ENCODE peak calls at places on chromosomes 2 and 18, in four cellular contexts. Z is breast epithelium, K is left ventricle myocardium inferior, H is cardiac fibroblast. M is an unnamed sample.

GRCh38 chr2:18584608-18584954 is 4.8 kb downstream of the NT5C1B start:
- DNase-seq in Z (no peak), K (no peak), H (no peak), M (no peak)

GRCh38 chr2:131010566-131010965 is 82.7 kb downstream of the FAM168B start:
- DNase-seq in Z (no peak), K (no peak), H (no peak), M (no peak)

GRCh38 chr2:237742191-237742590 is 56.4 kb upstream of the RBM44 start:
- DNase-seq in Z (no peak), K (no peak), H (no peak), M (no peak)

GRCh38 chr18:30675905-30676620 is 366.5 kb downstream of the DSC3 start:
- DNase-seq in Z (no peak), K (no peak), H (no peak), M (no peak)

GRCh38 chr2:30823452-30823851 is 16.2 kb upstream of the CAPN13 start:
- DNase-seq in Z (no peak), K (no peak), H (no peak), M (peak)

GRCh38 chr2:46309052-46309953 is 12.1 kb downstream of the EPAS1 start:
- DNase-seq in Z (no peak), K (no peak), H (peak), M (no peak)

GRCh38 chr2:119751706-119752105 is 8.0 kb upstream of the PTPN4 start:
- DNase-seq in Z (no peak), K (no peak), H (no peak), M (no peak)

GRCh38 chr18:49399003-49399402 is 61.4 kb downstream of the DYM start:
- DNase-seq in Z (no peak), K (no peak), H (peak), M (no peak)

GRCh38 chr18:76922107-76922506 is 99.8 kb downstream of the ZNF236 start:
- DNase-seq in Z (no peak), K (no peak), H (peak), M (peak)

GRCh38 chr18:76589309-76589708 is 94.3 kb upstream of the ZNF516 start:
- DNase-seq in Z (no peak), K (no peak), H (no peak), M (no peak)

GRCh38 chr18:80249217-80250093 is 2.1 kb upstream of the PARD6G start:
- DNase-seq in Z (no peak), K (no peak), H (no peak), M (no peak)

GRCh38 chr2:145760781-145761649 is 1241.1 kb upstream of the ZEB2 start:
- DNase-seq in Z (no peak), K (no peak), H (peak), M (no peak)

GRCh38 chr2:134728163-134728562 is 9.4 kb upstream of the TMEM163 start:
- DNase-seq in Z (no peak), K (no peak), H (no peak), M (no peak)

GRCh38 chr2:75053484-75054112 is 95.2 kb downstream of the POLE4 start:
- DNase-seq in Z (no peak), K (no peak), H (peak), M (peak)

GRCh38 chr2:94861308-94862152 is 9.7 kb upstream of the TEKT4 start:
- DNase-seq in Z (no peak), K (peak), H (no peak), M (peak)

GRCh38 chr2:217331577-217332139 is 471.8 kb upstream of the TNP1 start:
- DNase-seq in Z (peak), K (no peak), H (peak), M (no peak)

GRCh38 chr2:177393381-177393780 is 808 bp downstream of the AGPS start:
- DNase-seq in Z (no peak), K (no peak), H (no peak), M (no peak)

GRCh38 chr2:42859006-42859552 is 66.7 kb upstream of the HAAO start:
- DNase-seq in Z (no peak), K (no peak), H (peak), M (peak)

GRCh38 chr2:136363470-136363869 is 245.5 kb upstream of the CXCR4 start:
- DNase-seq in Z (no peak), K (no peak), H (no peak), M (no peak)

GRCh38 chr2:222796413-222797103 is 64.3 kb upstream of the ACSL3 start:
- DNase-seq in Z (no peak), K (no peak), H (peak), M (no peak)

GRCh38 chr18:77165489-77166415 is 33.2 kb upstream of the MBP start:
- DNase-seq in Z (no peak), K (peak), H (peak), M (peak)

GRCh38 chr18:77170850-77171410 is 38.3 kb upstream of the MBP start:
- DNase-seq in Z (no peak), K (no peak), H (no peak), M (no peak)

GRCh38 chr18:47397671-47398319 is 146.3 kb upstream of the SKOR2 start:
- DNase-seq in Z (no peak), K (no peak), H (no peak), M (peak)

GRCh38 chr2:217204358-217204757 is 344.5 kb upstream of the TNP1 start:
- DNase-seq in Z (no peak), K (no peak), H (peak), M (no peak)

GRCh38 chr2:206936456-206937222 is 2.7 kb upstream of the CPO start:
- DNase-seq in Z (no peak), K (no peak), H (peak), M (no peak)

GRCh38 chr18:79685281-79685680 is 5.7 kb downstream of the CTDP1 start:
- DNase-seq in Z (no peak), K (no peak), H (no peak), M (no peak)

GRCh38 chr2:229701716-229702115 is 12.6 kb downstream of the DNER start:
- DNase-seq in Z (peak), K (no peak), H (no peak), M (no peak)

DNA sequence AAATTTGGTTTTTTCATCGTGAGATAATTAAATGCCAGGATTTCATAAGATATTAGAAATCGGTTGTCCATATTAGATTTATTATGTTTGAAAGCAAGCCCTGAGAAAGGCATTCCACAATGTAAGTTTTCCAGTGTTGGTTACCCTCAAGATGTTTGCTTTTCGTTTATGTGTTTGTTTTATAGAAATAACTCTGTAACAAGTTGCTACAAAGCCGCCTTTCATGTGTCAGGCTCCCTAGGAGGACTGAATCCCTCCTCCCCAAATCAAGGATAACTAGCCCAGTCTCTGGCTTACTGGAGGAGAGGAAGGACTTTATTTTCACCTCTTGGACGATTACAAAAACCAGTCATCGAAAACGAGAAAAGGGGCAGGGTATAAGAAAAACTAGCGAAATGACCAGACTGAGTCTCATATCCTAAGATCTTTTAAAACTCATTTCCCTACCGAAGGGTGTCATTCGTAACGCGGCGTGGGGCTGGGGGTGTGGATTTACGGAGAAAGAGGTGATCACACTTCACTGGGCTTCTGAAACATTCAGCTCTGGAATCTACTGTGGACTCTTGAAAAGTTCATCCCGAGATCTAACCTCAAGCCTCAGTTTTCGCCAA is 1.0 kb upstream of the PEX13 start:
- DNase-seq in Z (no peak), K (no peak), H (no peak), M (no peak)
- TF ChIP-seq CTCF in Z (no peak), K (no peak), H (no peak), M (no peak)

DNA sequence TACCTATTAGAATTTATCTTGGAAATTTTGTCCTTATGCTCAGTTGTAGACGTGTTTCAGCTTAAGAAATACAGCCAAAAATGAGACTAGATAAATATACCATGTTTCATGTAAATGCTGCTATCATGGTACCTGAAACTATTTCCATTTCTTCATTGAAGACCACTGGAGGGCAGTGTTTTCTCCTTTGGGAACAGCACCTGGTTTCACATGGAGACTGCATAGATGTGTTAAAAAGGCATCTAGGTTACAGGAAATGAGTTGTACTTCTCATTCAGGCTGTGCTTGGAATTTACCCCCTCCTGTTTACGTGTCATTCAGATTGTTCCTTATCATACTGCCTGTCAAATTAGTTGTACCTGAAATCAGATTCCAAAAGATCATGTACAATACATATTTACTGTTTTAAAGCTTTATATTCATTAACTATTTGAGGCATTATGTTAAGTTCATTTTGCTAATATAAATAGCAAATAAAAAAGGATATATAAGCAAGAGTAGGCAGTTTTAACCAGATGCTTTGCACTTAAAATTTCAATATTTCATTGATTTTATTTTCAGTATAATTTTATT is 57.3 kb upstream of the PSMD14 start:
- DNase-seq in Z (no peak), K (no peak), H (peak), M (no peak)
- TF ChIP-seq CTCF in Z (no peak), K (peak), H (peak), M (peak)

GRCh38 chr2:12048551-12048950 is 302.1 kb downstream of the LPIN1 start:
- DNase-seq in Z (no peak), K (no peak), H (no peak), M (no peak)
- TF ChIP-seq CTCF in Z (no peak), K (peak), H (peak), M (no peak)

GRCh38 chr2:148978026-148978685 is 60.3 kb upstream of the LYPD6B start:
- DNase-seq in Z (no peak), K (no peak), H (no peak), M (no peak)
- TF ChIP-seq CTCF in Z (no peak), K (no peak), H (no peak), M (no peak)